ENCODE peak calls at places on chromosomes 4 and X, in five cellular contexts. P, B, Y, N and M are unnamed samples.

GRCh38 chr4:105546086-105546485 is 6.3 kb upstream of the ARHGEF38 start:
- DNase-seq in B (no peak), Y (no peak), P (no peak), N (no peak), M (no peak)

GRCh38 chrX:120205816-120206753 is 44.5 kb upstream of the ZBTB33 start:
- DNase-seq in Y (no peak), B (no peak), N (no peak), P (no peak), M (no peak)

GRCh38 chr4:76420901-76421581 is at the start of gene CCDC158:
- DNase-seq in B (no peak), N (no peak), Y (peak), P (no peak), M (no peak)

GRCh38 chr4:106478152-106478551 is 109.6 kb upstream of the GIMD1 start:
- DNase-seq in P (no peak), Y (no peak), B (no peak), N (no peak), M (no peak)

GRCh38 chr4:172142331-172142738 is 329.1 kb downstream of the GALNTL6 start:
- DNase-seq in B (no peak), N (no peak), P (no peak), Y (no peak), M (no peak)

GRCh38 chr4:159105063-159105414 is 2.2 kb downstream of the RAPGEF2 start:
- DNase-seq in P (no peak), Y (peak), N (no peak), B (no peak), M (no peak)

GRCh38 chr4:68176500-68176899 is 46.8 kb upstream of the TMPRSS11F start:
- DNase-seq in B (no peak), Y (no peak), N (no peak), P (no peak), M (no peak)

GRCh38 chrX:140916891-140917290 is 85.5 kb upstream of the SPANXB1 start:
- DNase-seq in P (no peak), Y (no peak), N (no peak), B (no peak), M (no peak)

GRCh38 chrX:109783712-109784109 is 50.7 kb upstream of the ACSL4 start:
- DNase-seq in B (no peak), N (no peak), Y (no peak), P (no peak), M (no peak)

GRCh38 chr4:40261246-40262078 is 64.6 kb downstream of the RHOH start:
- DNase-seq in B (no peak), N (no peak), Y (no peak), P (no peak), M (no peak)

GRCh38 chrX:9312922-9313867 is 151.7 kb upstream of the TBL1X start:
- DNase-seq in Y (peak), P (peak), B (peak), N (no peak), M (peak)

GRCh38 chr4:71187399-71188196 is 151.2 kb upstream of the SLC4A4 start:
- DNase-seq in P (peak), B (peak), Y (no peak), N (peak), M (peak)

GRCh38 chr4:39324446-39324845 is 41.7 kb downstream of the RFC1 start:
- DNase-seq in N (no peak), P (no peak), B (no peak), Y (no peak), M (no peak)

GRCh38 chr4:128338634-128339355 is 51.2 kb upstream of the PGRMC2 start:
- DNase-seq in Y (no peak), B (no peak), P (no peak), N (peak), M (no peak)

GRCh38 chr4:17447675-17448298 is 64.1 kb downstream of the QDPR start:
- DNase-seq in Y (peak), P (peak), B (no peak), N (peak), M (peak)

GRCh38 chr4:163941221-163941865 is 446.9 kb downstream of the TMA16 start:
- DNase-seq in N (no peak), P (no peak), Y (no peak), B (no peak), M (no peak)

GRCh38 chrX:150256297-150256650 is 106.8 kb upstream of the MAMLD1 start:
- DNase-seq in N (no peak), P (no peak), Y (no peak), B (no peak), M (no peak)

GRCh38 chrX:85109235-85109634 is 105.6 kb downstream of the APOOL start:
- DNase-seq in N (no peak), B (peak), P (no peak), Y (peak), M (peak)
- TF ChIP-seq CTCF in N (peak), B (peak), P (no peak), Y (peak), M (peak)

GRCh38 chr4:1285790-1286553 is 3.7 kb upstream of the MAEA start:
- DNase-seq in N (no peak), P (no peak), B (no peak), Y (peak), M (no peak)
- TF ChIP-seq CTCF in N (peak), P (no peak), B (no peak), Y (peak), M (no peak)

GRCh38 chrX:96843566-96843965 is 40.1 kb upstream of the RPA4 start:
- DNase-seq in P (no peak), Y (no peak), N (no peak), B (no peak), M (peak)
- TF ChIP-seq CTCF in P (no peak), Y (no peak), N (peak), B (no peak), M (peak)

DNA sequence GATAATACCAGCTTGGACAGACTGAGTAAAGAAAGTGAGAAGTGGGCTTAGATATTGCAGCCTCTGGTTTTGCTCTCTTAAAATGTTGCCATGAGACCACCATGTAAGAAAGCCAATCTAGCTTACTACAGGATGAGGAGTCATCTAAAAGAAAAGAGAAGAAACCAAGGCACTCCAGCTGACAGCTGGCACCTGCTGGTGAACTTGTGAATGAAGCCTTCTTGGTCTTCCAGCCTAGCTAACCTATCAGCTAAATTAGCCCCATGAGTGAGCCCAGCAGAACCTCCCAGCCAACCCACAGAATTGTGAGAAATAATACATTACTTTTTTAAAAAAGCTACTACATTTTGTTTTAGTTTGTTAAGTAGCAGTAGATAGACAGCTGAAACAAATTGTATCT is 154.5 kb upstream of the QRFPR start:
- DNase-seq in B (no peak), P (no peak), N (no peak), Y (no peak), M (no peak)
- TF ChIP-seq CTCF in B (no peak), P (no peak), N (no peak), Y (no peak), M (no peak)

GRCh38 chrX:106791495-106791894 is 11.0 kb upstream of the TBC1D8B start:
- DNase-seq in N (peak), P (no peak), B (no peak), Y (no peak), M (no peak)
- TF ChIP-seq CTCF in N (peak), P (no peak), B (no peak), Y (no peak), M (peak)

GRCh38 chr4:148847544-148847943 is 405.3 kb upstream of the NR3C2 start:
- DNase-seq in P (no peak), Y (no peak), N (no peak), B (no peak), M (no peak)

GRCh38 chr4:148849581-148849980 is 407.4 kb upstream of the NR3C2 start:
- DNase-seq in N (no peak), Y (no peak), P (no peak), B (no peak), M (no peak)

GRCh38 chr4:148854203-148854602 is 412.0 kb upstream of the NR3C2 start:
- DNase-seq in B (no peak), P (no peak), N (no peak), Y (no peak), M (no peak)

GRCh38 chr4:148850257-148850995 is 408.2 kb upstream of the NR3C2 start:
- DNase-seq in N (no peak), P (no peak), Y (no peak), B (no peak), M (no peak)

GRCh38 chr4:148852092-148852699 is 410.0 kb upstream of the NR3C2 start:
- DNase-seq in N (no peak), B (no peak), P (no peak), Y (no peak), M (no peak)
- TF ChIP-seq CTCF in N (no peak), B (no peak), P (no peak), Y (no peak), M (no peak)

GRCh38 chrX:16892504-16893362 is 22.6 kb upstream of the RBBP7 start:
- DNase-seq in Y (peak), N (peak), P (peak), B (peak), M (peak)
- TF ChIP-seq CTCF in Y (peak), N (peak), P (peak), B (peak), M (peak)

GRCh38 chr4:31793907-31794306 is 1073.7 kb downstream of the PCDH7 start:
- DNase-seq in B (no peak), N (no peak), P (no peak), Y (no peak), M (no peak)
- TF ChIP-seq CTCF in B (peak), N (peak), P (no peak), Y (no peak), M (peak)

DNA sequence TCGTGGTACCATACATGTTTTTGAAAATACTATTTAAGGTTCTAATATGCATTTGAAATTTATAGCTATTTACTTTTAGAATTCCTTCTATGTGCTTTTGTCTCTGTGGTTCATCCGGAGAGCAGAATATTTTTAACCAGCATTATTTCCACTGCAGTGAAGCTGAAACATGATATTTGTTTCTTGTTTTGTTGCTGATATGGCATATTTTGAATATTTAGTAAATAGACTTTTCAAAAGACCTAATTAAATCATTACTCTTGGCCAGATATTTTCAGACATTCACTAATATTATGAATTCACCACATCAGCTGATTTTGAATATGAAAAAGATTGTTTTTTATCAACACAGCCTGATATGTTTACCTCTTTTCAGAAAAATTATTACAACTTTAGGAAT is 87.0 kb downstream of the FAT4 start:
- DNase-seq in Y (no peak), P (no peak), B (no peak), N (no peak), M (no peak)
- TF ChIP-seq CTCF in Y (no peak), P (no peak), B (no peak), N (no peak), M (no peak)